ENCODE peak calls at places on chromosomes 5 and 9, in four cellular contexts. R is colonic mucosa, Q is kidney, S is Karpas-422. E is an unnamed sample.

GRCh38 chr5:6452622-6453504 is 4.2 kb downstream of the UBE2QL1 start:
- DNase-seq in R (no peak), Q (no peak), S (no peak), E (no peak)

GRCh38 chr5:39256472-39256871 is 37.1 kb upstream of the FYB1 start:
- DNase-seq in R (peak; percentile 24), Q (no peak), S (no peak), E (no peak)

GRCh38 chr9:77944556-77945261 is 86.9 kb downstream of the GNAQ start:
- DNase-seq in R (peak; percentile 50), Q (no peak), S (no peak), E (no peak)

GRCh38 chr5:168086104-168086610 is 205.3 kb upstream of the WWC1 start:
- DNase-seq in R (peak; percentile 66), Q (no peak), S (no peak), E (no peak)

GRCh38 chr9:116939605-116940004 is 252.5 kb downstream of the TRIM32 start:
- DNase-seq in R (no peak), Q (no peak), S (peak; percentile 53), E (no peak)

GRCh38 chr9:76221423-76221822 is 172.8 kb downstream of the RFK start:
- DNase-seq in R (no peak), Q (no peak), S (no peak), E (no peak)

GRCh38 chr9:97059661-97060060 is 20.7 kb upstream of the CTSV start:
- DNase-seq in R (no peak), Q (no peak), S (no peak), E (no peak)

GRCh38 chr5:133873936-133874585 is 94.4 kb downstream of the C5orf15 start:
- DNase-seq in R (no peak), Q (no peak), S (no peak), E (no peak)

GRCh38 chr9:126676685-126677143 is 63.0 kb downstream of the LMX1B start:
- DNase-seq in R (no peak), Q (peak; percentile 79), S (no peak), E (peak; percentile 95)

GRCh38 chr5:102453716-102454115 is 45.1 kb downstream of the SLCO6A1 start:
- DNase-seq in R (no peak), Q (no peak), S (no peak), E (no peak)

GRCh38 chr9:134755221-134755907 is 113.8 kb downstream of the COL5A1 start:
- DNase-seq in R (no peak), Q (no peak), S (peak; percentile 28), E (no peak)

GRCh38 chr5:14127587-14127986 is 15.6 kb upstream of the TRIO start:
- DNase-seq in R (no peak), Q (no peak), S (no peak), E (no peak)

GRCh38 chr5:177590406-177590805 is 1.6 kb upstream of the TMED9 start:
- DNase-seq in R (no peak), Q (no peak), S (no peak), E (no peak)

GRCh38 chr5:116771466-116772151 is 197.0 kb upstream of the SEMA6A start:
- DNase-seq in R (no peak), Q (no peak), S (no peak), E (no peak)

GRCh38 chr5:137617806-137618205 is 118.1 kb downstream of the KLHL3 start:
- DNase-seq in R (no peak), Q (no peak), S (no peak), E (no peak)

GRCh38 chr9:123686131-123686848 is 243.6 kb downstream of the DENND1A start:
- DNase-seq in R (peak; percentile 71), Q (no peak), S (no peak), E (no peak)

GRCh38 chr5:171494452-171495121 is 75.1 kb downstream of the FGF18 start:
- DNase-seq in R (peak; percentile 29), Q (peak; percentile 92), S (no peak), E (peak; percentile 85)

GRCh38 chr5:156934450-156935211 is 28.4 kb downstream of the TIMD4 start:
- DNase-seq in R (no peak), Q (no peak), S (peak; percentile 63), E (no peak)

GRCh38 chr9:33320568-33321261 is 30.4 kb downstream of the NFX1 start:
- DNase-seq in R (no peak), Q (no peak), S (no peak), E (no peak)

GRCh38 chr5:9166202-9167147 is 379.4 kb downstream of the SEMA5A start:
- DNase-seq in R (no peak), Q (no peak), S (no peak), E (no peak)

GRCh38 chr9:110208031-110208430 is at the start of gene C9orf152:
- DNase-seq in R (peak; percentile 81), Q (no peak), S (no peak), E (no peak)

GRCh38 chr5:54259090-54259489 is 51.3 kb downstream of the ARL15 start:
- DNase-seq in R (no peak), Q (no peak), S (no peak), E (no peak)

GRCh38 chr9:109903515-109904138 is 123.6 kb downstream of the PALM2AKAP2 start:
- DNase-seq in R (peak; percentile 76), Q (no peak), S (peak; percentile 86), E (peak; percentile 58)

GRCh38 chr5:163338-163620 is 28.0 kb upstream of the LRRC14B start:
- DNase-seq in R (no peak), Q (no peak), S (no peak), E (no peak)

GRCh38 chr5:14879985-14880589 is 8.5 kb upstream of the ANKH start:
- DNase-seq in R (no peak), Q (no peak), S (no peak), E (no peak)

GRCh38 chr5:52705720-52706119 is 82.0 kb upstream of the ITGA1 start:
- DNase-seq in R (no peak), Q (no peak), S (no peak), E (no peak)

GRCh38 chr5:149667084-149667826 is 62.9 kb upstream of the PPARGC1B start:
- DNase-seq in R (peak; percentile 63), Q (no peak), S (peak; percentile 82), E (no peak)

GRCh38 chr9:130027533-130028370 is 15.2 kb downstream of the FNBP1 start:
- DNase-seq in R (no peak), Q (no peak), S (no peak), E (no peak)

GRCh38 chr5:142820447-142820846 is 50.3 kb downstream of the ARHGAP26 start:
- DNase-seq in R (peak; percentile 75), Q (no peak), S (no peak), E (no peak)

GRCh38 chr9:83665576-83666200 is 42.1 kb downstream of the UBQLN1 start:
- DNase-seq in R (no peak), Q (no peak), S (no peak), E (no peak)

GRCh38 chr5:9176641-9177040 is 369.2 kb downstream of the SEMA5A start:
- DNase-seq in R (no peak), Q (no peak), S (no peak), E (no peak)

GRCh38 chr9:69193685-69194032 is 19.6 kb downstream of the TJP2 start:
- DNase-seq in R (no peak), Q (no peak), S (no peak), E (no peak)

GRCh38 chr9:16602494-16602893 is 268.0 kb downstream of the BNC2 start:
- DNase-seq in R (no peak), Q (no peak), S (no peak), E (no peak)

GRCh38 chr9:68797116-68797515 is 92.1 kb downstream of the PIP5K1B start:
- DNase-seq in R (no peak), Q (no peak), S (no peak), E (no peak)

GRCh38 chr5:171428849-171429542 is 9.5 kb downstream of the FGF18 start:
- DNase-seq in R (no peak), Q (peak; percentile 39), S (no peak), E (no peak)

GRCh38 chr5:35138232-35138631 is 90.5 kb upstream of the AGXT2 start:
- DNase-seq in R (no peak), Q (no peak), S (no peak), E (no peak)

GRCh38 chr5:81749562-81750307 is 1.2 kb downstream of the SSBP2 start:
- DNase-seq in R (peak; percentile 38), Q (peak; percentile 84), S (peak; percentile 96), E (peak; percentile 55)

GRCh38 chr5:141657937-141658545 is 6.8 kb upstream of the FCHSD1 start:
- DNase-seq in R (no peak), Q (no peak), S (no peak), E (no peak)

GRCh38 chr9:2241875-2242741 is 227.0 kb downstream of the SMARCA2 start:
- DNase-seq in R (peak; percentile 82), Q (peak; percentile 93), S (peak; percentile 93), E (peak; percentile 91)

DNA sequence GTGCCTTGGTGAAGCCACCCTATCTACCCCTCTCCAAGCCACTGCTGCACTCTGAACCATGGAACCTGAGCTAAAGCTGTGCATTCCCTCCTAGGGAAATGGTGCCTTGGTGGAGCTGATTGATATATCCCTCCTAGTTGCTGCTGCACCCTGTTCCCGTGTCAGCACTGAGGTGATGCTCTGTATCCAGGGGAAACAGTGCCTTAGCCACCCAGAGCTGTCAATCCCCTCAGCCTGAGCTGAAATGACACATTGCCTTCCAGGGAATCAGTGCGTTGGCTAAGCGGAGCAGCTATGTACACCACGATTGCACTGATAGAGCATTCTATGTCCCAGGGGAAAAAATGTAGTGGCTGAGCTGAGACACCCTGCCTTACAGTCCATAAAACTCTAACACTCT is 257.0 kb downstream of the TMEM232 start:
- DNase-seq in R (no peak), Q (no peak), S (no peak), E (no peak)
- H3K9ac ChIP-seq in R (no peak overlapping the region), Q (no peak overlapping the region), S (no peak overlapping the region), E (no peak overlapping the region)

GRCh38 chr9:136004712-136005111 is 43.5 kb upstream of the UBAC1 start:
- DNase-seq in R (no peak), Q (no peak), S (no peak), E (peak; percentile 67)
- H3K9ac ChIP-seq in R (no peak overlapping the region), Q (no peak overlapping the region), S (no peak overlapping the region), E (no peak overlapping the region)

DNA sequence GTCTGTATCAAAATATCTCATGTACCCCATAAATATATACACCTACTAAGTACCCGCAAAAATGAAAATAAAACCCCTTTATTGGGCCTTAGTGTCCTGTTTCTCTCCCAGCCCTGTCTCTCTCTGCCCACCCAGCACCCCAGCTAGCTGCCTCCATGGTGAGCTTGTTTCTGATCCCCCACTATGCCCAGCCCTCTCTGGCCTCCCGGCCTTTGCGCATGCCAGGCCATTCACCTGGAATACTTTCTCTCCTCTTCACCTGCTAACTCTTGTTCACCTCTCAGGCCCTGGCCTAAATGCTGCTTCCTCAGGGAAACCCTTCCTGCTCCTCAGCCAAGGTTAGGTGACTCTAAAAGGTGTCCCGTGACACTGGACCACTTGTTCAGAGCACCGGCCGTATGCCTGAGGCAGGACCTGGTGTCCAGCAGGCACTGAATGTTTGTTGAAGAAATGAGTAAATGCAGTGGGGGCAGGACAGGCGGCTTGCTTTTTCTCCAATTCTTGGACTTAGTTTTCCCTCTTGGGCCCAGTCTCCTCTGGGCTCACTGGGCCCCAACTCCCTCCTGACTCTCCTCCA is 58.5 kb downstream of the PSD2 start:
- DNase-seq in R (no peak), Q (peak; percentile 54), S (no peak), E (no peak)
- H3K9ac ChIP-seq in R (no peak overlapping the region), Q (no peak overlapping the region), S (no peak overlapping the region), E (no peak overlapping the region)

DNA sequence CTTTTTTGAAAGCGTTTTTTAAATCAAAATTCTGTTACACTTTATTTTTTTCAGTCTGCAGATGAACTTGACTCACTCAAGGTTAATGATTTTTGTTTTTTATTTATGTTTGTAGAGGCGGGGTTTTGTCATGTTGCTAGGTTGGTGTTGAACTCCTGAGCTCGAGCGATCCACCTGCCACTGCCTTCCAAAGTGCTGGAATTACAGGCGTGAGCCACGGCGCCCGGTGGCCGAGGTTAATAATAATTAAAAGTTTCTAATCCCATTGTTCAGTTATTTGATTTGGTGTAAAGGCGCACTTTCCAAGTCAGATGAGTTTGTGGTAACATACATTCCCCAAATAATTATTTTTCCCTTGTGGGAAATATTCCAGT is 1.2 kb upstream of the CHD1 start:
- DNase-seq in R (no peak), Q (no peak), S (no peak), E (no peak)
- H3K9ac ChIP-seq in R (no peak overlapping the region), Q (peak overlapping the region; percentile 96), S (peak overlapping the region; percentile 99), E (no peak overlapping the region)